ENCODE peak calls at places on chromosomes 6 and 20, in ten cellular contexts. Q, V, H, G, I, B, L, D, Y and T are unnamed samples.

GRCh38 chr20:53513168-53513488 is 80.5 kb downstream of the ZNF217 start:
- DNase-seq in B (no peak), V (no peak), I (no peak), Y (peak; percentile 8), D (peak; percentile 18), Q (no peak), H (no peak), G (no peak), L (no peak), T (no peak)

GRCh38 chr6:87912102-87912501 is 135.5 kb upstream of the SPACA1 start:
- DNase-seq in D (no peak), Q (no peak), V (no peak), B (no peak), Y (no peak), I (no peak), G (no peak), H (no peak), L (no peak), T (no peak)

GRCh38 chr6:113011803-113012202 is 664.7 kb downstream of the RFPL4B start:
- DNase-seq in V (no peak), B (no peak), I (no peak), L (peak; percentile 72), G (no peak), H (peak; percentile 71), Q (no peak), Y (peak; percentile 59), D (peak; percentile 75), T (no peak)

GRCh38 chr6:148298683-148299082 is 44.0 kb upstream of the SASH1 start:
- DNase-seq in L (no peak), B (no peak), V (no peak), I (no peak), Y (no peak), Q (no peak), G (no peak), H (no peak), D (no peak), T (no peak)

GRCh38 chr6:127532991-127533390 is 13.9 kb upstream of the MTCL3 start:
- DNase-seq in D (peak; percentile 61), G (no peak), Y (no peak), B (no peak), L (peak; percentile 54), H (peak; percentile 11), I (no peak), V (no peak), Q (no peak), T (no peak)

GRCh38 chr6:5817869-5818268 is 188.9 kb downstream of the NRN1 start:
- DNase-seq in D (no peak), L (no peak), I (no peak), V (no peak), Q (no peak), B (no peak), G (no peak), Y (no peak), H (no peak), T (no peak)

GRCh38 chr6:151627689-151628444 is 134.1 kb downstream of the CCDC170 start:
- DNase-seq in H (no peak), I (no peak), G (peak; percentile 21), Q (no peak), L (peak; percentile 22), Y (no peak), D (no peak), B (no peak), V (no peak), T (peak; percentile 42)

GRCh38 chr20:58471835-58472164 is 43.4 kb downstream of the APCDD1L start:
- DNase-seq in B (no peak), H (no peak), Y (no peak), I (no peak), V (no peak), L (no peak), G (no peak), Q (no peak), D (no peak), T (no peak)

GRCh38 chr6:17877196-17877889 is 110.1 kb downstream of the KIF13A start:
- DNase-seq in Q (no peak), V (no peak), B (no peak), I (no peak), D (peak; percentile 83), L (peak; percentile 97), G (no peak), Y (no peak), H (peak; percentile 61), T (no peak)

GRCh38 chr6:141667580-141668309 is 465.0 kb upstream of the GJE1 start:
- DNase-seq in L (peak; percentile 22), Q (no peak), V (no peak), G (no peak), D (peak; percentile 52), H (peak; percentile 45), I (no peak), Y (peak; percentile 3), B (no peak), T (no peak)

GRCh38 chr20:33014336-33015113 is 7.0 kb downstream of the BPIFB2 start:
- DNase-seq in B (no peak), D (no peak), H (no peak), Y (no peak), I (no peak), L (no peak), Q (no peak), G (no peak), V (peak; percentile 40), T (no peak)

GRCh38 chr6:17212541-17213371 is 68.4 kb upstream of the RBM24 start:
- DNase-seq in H (no peak), D (no peak), I (peak; percentile 83), Q (no peak), L (no peak), Y (peak; percentile 53), V (peak; percentile 87), G (no peak), B (peak; percentile 29), T (peak; percentile 43)

GRCh38 chr6:158411998-158412397 is 99.7 kb downstream of the TULP4 start:
- DNase-seq in Q (no peak), H (peak; percentile 44), G (no peak), Y (no peak), L (no peak), B (no peak), V (no peak), I (no peak), D (no peak), T (no peak)

GRCh38 chr6:56482525-56482924 is 160.2 kb downstream of the DST start:
- DNase-seq in B (no peak), I (no peak), Q (no peak), L (no peak), Y (no peak), V (no peak), G (peak; percentile 90), H (no peak), D (no peak), T (no peak)

GRCh38 chr20:58466729-58467571 is 48.2 kb downstream of the APCDD1L start:
- DNase-seq in B (no peak), G (no peak), I (no peak), L (no peak), Q (no peak), V (no peak), D (no peak), H (no peak), Y (no peak), T (no peak)

GRCh38 chr20:38612921-38613320 is 11.3 kb downstream of the ARHGAP40 start:
- DNase-seq in Y (no peak), I (no peak), D (no peak), G (no peak), Q (no peak), V (no peak), L (no peak), B (no peak), H (no peak), T (no peak)

GRCh38 chr6:112663705-112664104 is 316.6 kb downstream of the RFPL4B start:
- DNase-seq in D (no peak), I (no peak), B (no peak), G (no peak), L (no peak), Q (no peak), Y (no peak), V (no peak), H (no peak), T (no peak)

GRCh38 chr20:63435552-63435951 is 36.9 kb downstream of the KCNQ2 start:
- DNase-seq in B (peak; percentile 42), D (no peak), Y (no peak), H (no peak), I (no peak), L (peak; percentile 4), V (no peak), Q (no peak), G (no peak), T (no peak)

GRCh38 chr20:43947316-43947710 is 32.7 kb downstream of the TOX2 start:
- DNase-seq in L (peak; percentile 31), B (no peak), V (no peak), G (no peak), I (no peak), Q (no peak), Y (no peak), D (no peak), H (no peak), T (no peak)

GRCh38 chr6:137424243-137424642 is 70.0 kb downstream of the OLIG3 start:
- DNase-seq in B (no peak), Q (no peak), Y (no peak), D (no peak), L (no peak), I (no peak), G (no peak), V (no peak), H (no peak), T (no peak)

GRCh38 chr6:11632231-11632630 is 94.7 kb downstream of the TMEM170B start:
- DNase-seq in Y (peak; percentile 79), H (peak; percentile 72), Q (no peak), I (no peak), G (no peak), D (peak; percentile 64), B (no peak), L (no peak), V (no peak), T (no peak)

GRCh38 chr6:144485531-144485930 is 200.4 kb downstream of the UTRN start:
- DNase-seq in D (no peak), B (no peak), H (no peak), Y (peak; percentile 71), G (no peak), I (no peak), Q (no peak), V (no peak), L (no peak), T (no peak)

GRCh38 chr20:13819885-13820645 is 35.2 kb downstream of the NDUFAF5 start:
- DNase-seq in Y (peak; percentile 66), D (peak; percentile 71), V (no peak), B (no peak), I (peak; percentile 39), H (peak; percentile 41), G (peak; percentile 70), Q (no peak), L (peak; percentile 55), T (peak; percentile 57)

GRCh38 chr6:25456656-25457055 is 177.5 kb downstream of the CARMIL1 start:
- DNase-seq in B (no peak), Q (no peak), H (no peak), D (no peak), G (no peak), Y (no peak), I (no peak), L (no peak), V (no peak), T (no peak)

GRCh38 chr6:75922226-75922625 is 150.2 kb downstream of the IMPG1 start:
- DNase-seq in D (peak; percentile 46), Q (no peak), B (no peak), H (peak; percentile 62), I (no peak), G (no peak), Y (peak; percentile 48), V (no peak), L (peak; percentile 36), T (no peak)

GRCh38 chr6:162621246-162621645 is 106.3 kb downstream of the PRKN start:
- DNase-seq in H (peak; percentile 45), G (peak; percentile 45), L (peak; percentile 28), B (no peak), Y (peak; percentile 84), I (no peak), Q (no peak), V (no peak), D (no peak), T (no peak)